ENCODE peak calls at places on chromosomes 1 and 21, in nine cellular contexts. X, U, S, C, P, K, H, R and G are unnamed samples.

GRCh38 chr1:166952002-166952746 is 23.2 kb downstream of the ILDR2 start:
- DNase-seq in C (peak; percentile 93), X (peak; percentile 57), U (no peak), K (no peak), H (peak; percentile 43), P (no peak), R (peak; percentile 79), S (peak; percentile 46), G (no peak)

GRCh38 chr1:1399870-1400575 is 888 bp upstream of the CCNL2 start:
- DNase-seq in X (peak; percentile 29), U (no peak), S (peak; percentile 20), C (peak; percentile 10), K (no peak), R (no peak), P (no peak), H (peak; percentile 48), G (no peak)

GRCh38 chr1:84724128-84724860 is 34.0 kb upstream of the SSX2IP start:
- DNase-seq in R (no peak), C (no peak), U (peak; percentile 63), X (no peak), K (no peak), P (no peak), H (peak; percentile 12), S (no peak), G (no peak)

GRCh38 chr1:153402226-153402625 is 11.4 kb upstream of the S100A8 start:
- DNase-seq in K (no peak), U (no peak), R (no peak), C (no peak), P (no peak), S (no peak), X (no peak), H (no peak), G (no peak)

GRCh38 chr1:227883073-227883520 is 64.6 kb downstream of the WNT9A start:
- DNase-seq in S (no peak), H (no peak), P (peak; percentile 18), U (no peak), K (no peak), X (no peak), R (no peak), C (no peak), G (no peak)

GRCh38 chr1:66532798-66533783 is 862 bp upstream of the SGIP1 start:
- DNase-seq in S (peak; percentile 89), R (no peak), X (peak; percentile 90), H (peak; percentile 84), K (no peak), C (peak; percentile 86), P (no peak), U (no peak), G (peak; percentile 27)

GRCh38 chr1:235421751-235422150 is 54.5 kb downstream of the TBCE start:
- DNase-seq in S (no peak), P (no peak), R (no peak), X (no peak), H (peak; percentile 9), K (no peak), U (no peak), C (no peak), G (no peak)

GRCh38 chr1:75132421-75133381 is 1.5 kb upstream of the LHX8 start:
- DNase-seq in S (no peak), X (no peak), P (no peak), C (no peak), H (no peak), K (no peak), U (no peak), R (no peak), G (no peak)

GRCh38 chr1:30360281-30360680 is 363.1 kb downstream of the MATN1 start:
- DNase-seq in C (no peak), R (no peak), X (no peak), U (no peak), P (no peak), K (no peak), S (no peak), H (no peak), G (no peak)

GRCh38 chr1:225509376-225509707 is 81.5 kb upstream of the LBR start:
- DNase-seq in H (no peak), C (no peak), U (no peak), K (no peak), S (no peak), X (no peak), P (no peak), R (no peak), G (no peak)

GRCh38 chr1:197921235-197922069 is 4.3 kb downstream of the LHX9 start:
- DNase-seq in H (peak; percentile 94), X (no peak), P (no peak), R (no peak), U (no peak), K (no peak), S (no peak), C (no peak), G (no peak)

GRCh38 chr1:157566484-157567300 is 14.4 kb upstream of the FCRL5 start:
- DNase-seq in C (no peak), S (no peak), X (no peak), U (no peak), R (peak; percentile 52), K (no peak), H (no peak), P (no peak), G (no peak)

GRCh38 chr21:41566500-41567014 is 58.6 kb upstream of the TMPRSS2 start:
- DNase-seq in P (no peak), X (no peak), K (no peak), C (no peak), U (no peak), S (no peak), R (no peak), H (no peak), G (no peak)

GRCh38 chr21:46600978-46601377 is 3.9 kb downstream of the S100B start:
- DNase-seq in C (no peak), U (no peak), P (no peak), H (no peak), S (no peak), R (no peak), X (no peak), K (no peak), G (no peak)

GRCh38 chr1:183137782-183138181 is 48.3 kb upstream of the LAMC2 start:
- DNase-seq in K (no peak), S (peak; percentile 93), C (peak; percentile 36), R (no peak), X (peak; percentile 57), H (no peak), P (no peak), U (no peak), G (no peak)

GRCh38 chr1:44405041-44405803 is at the start of gene RNF220:
- DNase-seq in S (peak; percentile 68), X (peak; percentile 67), P (peak; percentile 42), C (peak; percentile 71), R (no peak), K (peak; percentile 85), U (peak; percentile 71), H (peak; percentile 86), G (peak; percentile 73)

GRCh38 chr1:157404063-157404501 is 148.2 kb downstream of the FCRL5 start:
- DNase-seq in P (no peak), R (no peak), C (no peak), H (no peak), U (no peak), X (no peak), K (no peak), S (peak; percentile 18), G (no peak)

GRCh38 chr21:42781981-42782722 is 97.2 kb downstream of the WDR4 start:
- DNase-seq in P (peak; percentile 33), H (peak; percentile 82), U (no peak), K (no peak), X (no peak), C (no peak), R (peak; percentile 32), S (no peak), G (no peak)

GRCh38 chr21:33259428-33259827 is 6.7 kb upstream of the IL10RB start:
- DNase-seq in S (peak; percentile 22), K (no peak), P (no peak), C (no peak), X (no peak), U (no peak), R (no peak), H (no peak), G (no peak)

GRCh38 chr1:90317628-90318027 is 322.7 kb downstream of the ZNF326 start:
- DNase-seq in X (no peak), C (no peak), K (no peak), S (no peak), R (no peak), H (no peak), P (no peak), U (no peak), G (no peak)

GRCh38 chr21:45596704-45597318 is 46.7 kb upstream of the PCBP3 start:
- DNase-seq in U (peak; percentile 86), H (peak; percentile 78), S (peak; percentile 29), P (peak; percentile 81), C (no peak), R (peak; percentile 70), X (peak; percentile 52), K (no peak), G (peak; percentile 72)

GRCh38 chr1:225772323-225772768 is 5.3 kb upstream of the SRP9 start:
- DNase-seq in K (peak; percentile 55), U (peak; percentile 92), X (peak; percentile 92), P (peak; percentile 93), S (peak; percentile 81), C (peak; percentile 68), R (peak; percentile 95), H (peak; percentile 92), G (peak; percentile 70)

GRCh38 chr1:173454966-173455524 is 22.1 kb upstream of the PRDX6 start:
- DNase-seq in S (no peak), H (no peak), U (no peak), X (no peak), P (no peak), R (no peak), K (no peak), C (no peak), G (no peak)

GRCh38 chr1:9249534-9250335 is 15.2 kb downstream of the H6PD start:
- DNase-seq in H (no peak), P (peak; percentile 64), K (no peak), C (no peak), R (no peak), X (peak; percentile 74), U (peak; percentile 70), S (peak; percentile 26), G (peak; percentile 44)

GRCh38 chr1:200224315-200224714 is 185.5 kb downstream of the ZNF281 start:
- DNase-seq in S (peak; percentile 82), H (no peak), U (no peak), X (peak; percentile 27), K (no peak), P (no peak), C (peak; percentile 96), R (peak; percentile 44), G (no peak)

GRCh38 chr21:42461881-42462877 is 33.8 kb downstream of the RSPH1 start:
- DNase-seq in R (no peak), P (peak; percentile 75), S (no peak), X (no peak), K (peak; percentile 75), H (peak; percentile 72), U (no peak), C (no peak), G (no peak)

GRCh38 chr1:200894712-200895447 is at the start of gene INAVA:
- DNase-seq in H (no peak), C (no peak), R (no peak), S (no peak), K (no peak), X (no peak), P (peak; percentile 80), U (no peak), G (no peak)

GRCh38 chr1:55257958-55258357 is 42.8 kb upstream of the USP24 start:
- DNase-seq in P (no peak), R (no peak), H (no peak), C (no peak), X (no peak), S (no peak), K (no peak), U (no peak), G (no peak)

GRCh38 chr1:161499099-161500078 is 5.9 kb upstream of the FCGR2A start:
- DNase-seq in R (no peak), K (no peak), P (no peak), U (no peak), S (no peak), H (no peak), C (no peak), X (peak; percentile 55), G (no peak)

GRCh38 chr1:35894183-35894582 is 11.2 kb downstream of the AGO1 start:
- DNase-seq in R (no peak), X (peak; percentile 66), C (peak; percentile 22), S (no peak), H (no peak), U (no peak), K (no peak), P (no peak), G (peak; percentile 32)